ENCODE peak calls at places on chromosome 6, in six cellular contexts. One of them, this sample, is unnamed.

GRCh38 chr6:39051399-39052122 is 3.0 kb downstream of the GLP1R start:
- DNase-seq in left ventricle myocardium inferior: no peak
- DNase-seq in epithelial cell of esophagus: peak
- DNase-seq in choroid plexus epithelial cell: no peak
- DNase-seq in astrocyte of the cerebellum: no peak
- DNase-seq in tibial nerve: no peak
- DNase-seq in this sample: no peak

GRCh38 chr6:88573971-88574370 is 389.4 kb downstream of the RNGTT start:
- DNase-seq in astrocyte of the cerebellum: no peak
- DNase-seq in tibial nerve: no peak
- DNase-seq in choroid plexus epithelial cell: no peak
- DNase-seq in epithelial cell of esophagus: no peak
- DNase-seq in left ventricle myocardium inferior: no peak
- DNase-seq in this sample: no peak

GRCh38 chr6:71040043-71040442 is 83.2 kb upstream of the B3GAT2 start:
- DNase-seq in tibial nerve: no peak
- DNase-seq in choroid plexus epithelial cell: no peak
- DNase-seq in astrocyte of the cerebellum: no peak
- DNase-seq in left ventricle myocardium inferior: no peak
- DNase-seq in epithelial cell of esophagus: no peak
- DNase-seq in this sample: no peak

GRCh38 chr6:63683071-63683603 is 47.5 kb downstream of the PHF3 start:
- DNase-seq in tibial nerve: no peak
- DNase-seq in left ventricle myocardium inferior: no peak
- DNase-seq in epithelial cell of esophagus: no peak
- DNase-seq in choroid plexus epithelial cell: no peak
- DNase-seq in astrocyte of the cerebellum: no peak
- DNase-seq in this sample: no peak

GRCh38 chr6:145213614-145214013 is 521.7 kb downstream of the EPM2A start:
- DNase-seq in choroid plexus epithelial cell: no peak
- DNase-seq in epithelial cell of esophagus: no peak
- DNase-seq in astrocyte of the cerebellum: no peak
- DNase-seq in left ventricle myocardium inferior: no peak
- DNase-seq in tibial nerve: no peak
- DNase-seq in this sample: no peak

GRCh38 chr6:95589826-95590570 is 12.7 kb downstream of the MANEA start:
- DNase-seq in epithelial cell of esophagus: no peak
- DNase-seq in astrocyte of the cerebellum: no peak
- DNase-seq in choroid plexus epithelial cell: no peak
- DNase-seq in tibial nerve: no peak
- DNase-seq in left ventricle myocardium inferior: no peak
- DNase-seq in this sample: no peak

GRCh38 chr6:157075549-157076426 is 247.5 kb downstream of the TMEM242 start:
- DNase-seq in choroid plexus epithelial cell: no peak
- DNase-seq in astrocyte of the cerebellum: no peak
- DNase-seq in epithelial cell of esophagus: peak
- DNase-seq in left ventricle myocardium inferior: no peak
- DNase-seq in tibial nerve: no peak
- DNase-seq in this sample: no peak

GRCh38 chr6:87558446-87558845 is 31.3 kb downstream of the RARS2 start:
- DNase-seq in left ventricle myocardium inferior: no peak
- DNase-seq in tibial nerve: no peak
- DNase-seq in astrocyte of the cerebellum: no peak
- DNase-seq in choroid plexus epithelial cell: peak
- DNase-seq in epithelial cell of esophagus: peak
- DNase-seq in this sample: peak

GRCh38 chr6:126826315-126826714 is 292.2 kb upstream of the RSPO3 start:
- DNase-seq in tibial nerve: no peak
- DNase-seq in astrocyte of the cerebellum: no peak
- DNase-seq in epithelial cell of esophagus: no peak
- DNase-seq in left ventricle myocardium inferior: no peak
- DNase-seq in choroid plexus epithelial cell: peak
- DNase-seq in this sample: no peak

GRCh38 chr6:9100869-9101575 is 665.7 kb upstream of the SLC35B3 start:
- DNase-seq in astrocyte of the cerebellum: no peak
- DNase-seq in choroid plexus epithelial cell: no peak
- DNase-seq in epithelial cell of esophagus: no peak
- DNase-seq in tibial nerve: no peak
- DNase-seq in left ventricle myocardium inferior: no peak
- DNase-seq in this sample: no peak

GRCh38 chr6:7532232-7532631 is 9.2 kb upstream of the DSP start:
- DNase-seq in left ventricle myocardium inferior: no peak
- DNase-seq in astrocyte of the cerebellum: no peak
- DNase-seq in tibial nerve: no peak
- DNase-seq in choroid plexus epithelial cell: no peak
- DNase-seq in epithelial cell of esophagus: peak
- DNase-seq in this sample: no peak

GRCh38 chr6:157468574-157468973 is 87.6 kb downstream of the ZDHHC14 start:
- DNase-seq in tibial nerve: no peak
- DNase-seq in astrocyte of the cerebellum: no peak
- DNase-seq in choroid plexus epithelial cell: no peak
- DNase-seq in left ventricle myocardium inferior: no peak
- DNase-seq in epithelial cell of esophagus: no peak
- DNase-seq in this sample: no peak

GRCh38 chr6:170480045-170480714 is 72.9 kb downstream of the PSMB1 start:
- DNase-seq in left ventricle myocardium inferior: peak
- DNase-seq in epithelial cell of esophagus: peak
- DNase-seq in astrocyte of the cerebellum: no peak
- DNase-seq in choroid plexus epithelial cell: peak
- DNase-seq in tibial nerve: no peak
- DNase-seq in this sample: no peak

GRCh38 chr6:82006027-82006738 is 241.4 kb downstream of the IBTK start:
- DNase-seq in choroid plexus epithelial cell: peak
- DNase-seq in left ventricle myocardium inferior: no peak
- DNase-seq in astrocyte of the cerebellum: no peak
- DNase-seq in epithelial cell of esophagus: peak
- DNase-seq in tibial nerve: no peak
- DNase-seq in this sample: peak

GRCh38 chr6:166584046-166584679 is 2.3 kb downstream of the RAMACL start:
- DNase-seq in choroid plexus epithelial cell: no peak
- DNase-seq in astrocyte of the cerebellum: no peak
- DNase-seq in epithelial cell of esophagus: no peak
- DNase-seq in tibial nerve: no peak
- DNase-seq in left ventricle myocardium inferior: no peak
- DNase-seq in this sample: no peak

GRCh38 chr6:131861356-131861755 is 53.5 kb downstream of the ENPP1 start:
- DNase-seq in choroid plexus epithelial cell: peak
- DNase-seq in tibial nerve: no peak
- DNase-seq in left ventricle myocardium inferior: no peak
- DNase-seq in astrocyte of the cerebellum: peak
- DNase-seq in epithelial cell of esophagus: no peak
- DNase-seq in this sample: peak

GRCh38 chr6:113632220-113632864 is 224.8 kb upstream of the MARCKS start:
- DNase-seq in tibial nerve: peak
- DNase-seq in epithelial cell of esophagus: peak
- DNase-seq in astrocyte of the cerebellum: peak
- DNase-seq in left ventricle myocardium inferior: peak
- DNase-seq in choroid plexus epithelial cell: peak
- DNase-seq in this sample: peak

GRCh38 chr6:24524801-24525200 is 30.0 kb downstream of the ALDH5A1 start:
- DNase-seq in left ventricle myocardium inferior: no peak
- DNase-seq in choroid plexus epithelial cell: peak
- DNase-seq in astrocyte of the cerebellum: peak
- DNase-seq in epithelial cell of esophagus: peak
- DNase-seq in tibial nerve: no peak
- DNase-seq in this sample: peak

GRCh38 chr6:136201735-136202134 is 48.4 kb downstream of the MTFR2 start:
- DNase-seq in tibial nerve: no peak
- DNase-seq in choroid plexus epithelial cell: peak
- DNase-seq in left ventricle myocardium inferior: no peak
- DNase-seq in astrocyte of the cerebellum: no peak
- DNase-seq in epithelial cell of esophagus: peak
- DNase-seq in this sample: no peak

GRCh38 chr6:114747995-114748625 is 405.3 kb upstream of the HS3ST5 start:
- DNase-seq in choroid plexus epithelial cell: peak
- DNase-seq in astrocyte of the cerebellum: peak
- DNase-seq in left ventricle myocardium inferior: no peak
- DNase-seq in epithelial cell of esophagus: peak
- DNase-seq in tibial nerve: peak
- DNase-seq in this sample: peak

GRCh38 chr6:40986364-40986763 is 52.7 kb downstream of the UNC5CL start:
- DNase-seq in choroid plexus epithelial cell: no peak
- DNase-seq in epithelial cell of esophagus: no peak
- DNase-seq in astrocyte of the cerebellum: no peak
- DNase-seq in left ventricle myocardium inferior: no peak
- DNase-seq in tibial nerve: no peak
- DNase-seq in this sample: peak

GRCh38 chr6:122555561-122555960 is 54.6 kb upstream of the PKIB start:
- DNase-seq in astrocyte of the cerebellum: no peak
- DNase-seq in choroid plexus epithelial cell: no peak
- DNase-seq in epithelial cell of esophagus: no peak
- DNase-seq in left ventricle myocardium inferior: no peak
- DNase-seq in tibial nerve: no peak
- DNase-seq in this sample: no peak

GRCh38 chr6:82419088-82419720 is 55.6 kb downstream of the TPBG start:
- DNase-seq in epithelial cell of esophagus: no peak
- DNase-seq in tibial nerve: no peak
- DNase-seq in left ventricle myocardium inferior: no peak
- DNase-seq in choroid plexus epithelial cell: no peak
- DNase-seq in astrocyte of the cerebellum: no peak
- DNase-seq in this sample: no peak

GRCh38 chr6:73508776-73509175 is 12.1 kb downstream of the EEF1A1 start:
- DNase-seq in epithelial cell of esophagus: no peak
- DNase-seq in tibial nerve: no peak
- DNase-seq in choroid plexus epithelial cell: no peak
- DNase-seq in left ventricle myocardium inferior: no peak
- DNase-seq in astrocyte of the cerebellum: no peak
- DNase-seq in this sample: no peak

GRCh38 chr6:53714395-53714794 is 48.8 kb upstream of the KLHL31 start:
- DNase-seq in epithelial cell of esophagus: no peak
- DNase-seq in astrocyte of the cerebellum: no peak
- DNase-seq in tibial nerve: no peak
- DNase-seq in left ventricle myocardium inferior: no peak
- DNase-seq in choroid plexus epithelial cell: no peak
- DNase-seq in this sample: no peak

GRCh38 chr6:80541186-80541585 is 434.7 kb downstream of the BCKDHB start:
- DNase-seq in left ventricle myocardium inferior: no peak
- DNase-seq in astrocyte of the cerebellum: peak
- DNase-seq in choroid plexus epithelial cell: peak
- DNase-seq in tibial nerve: no peak
- DNase-seq in epithelial cell of esophagus: peak
- DNase-seq in this sample: no peak

GRCh38 chr6:36852481-36853147 is 13.4 kb upstream of the CPNE5 start:
- DNase-seq in left ventricle myocardium inferior: no peak
- DNase-seq in choroid plexus epithelial cell: peak
- DNase-seq in tibial nerve: no peak
- DNase-seq in epithelial cell of esophagus: peak
- DNase-seq in astrocyte of the cerebellum: no peak
- DNase-seq in this sample: peak

GRCh38 chr6:128208078-128208477 is 307.2 kb upstream of the THEMIS start:
- DNase-seq in epithelial cell of esophagus: peak
- DNase-seq in tibial nerve: no peak
- DNase-seq in left ventricle myocardium inferior: no peak
- DNase-seq in astrocyte of the cerebellum: peak
- DNase-seq in choroid plexus epithelial cell: peak
- DNase-seq in this sample: peak

DNA sequence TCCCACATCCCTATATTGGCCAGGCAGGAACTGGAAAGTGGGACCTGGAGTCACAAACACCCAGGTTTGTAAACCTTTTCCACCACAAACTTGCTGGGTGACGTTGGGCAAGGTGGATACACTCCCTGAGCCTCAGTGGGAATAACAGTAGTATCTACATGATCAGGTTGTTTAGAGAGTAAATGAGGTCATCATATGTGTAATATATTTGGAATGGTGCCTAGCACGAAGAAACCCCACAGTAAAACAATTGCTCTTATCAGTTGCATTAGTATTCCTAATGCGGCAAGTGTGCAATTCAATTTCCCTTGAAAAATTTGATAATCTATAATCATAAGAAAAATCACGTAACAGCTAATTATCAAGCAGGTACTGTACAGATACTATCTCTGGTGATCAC is 51.9 kb downstream of the HIVEP2 start:
- DNase-seq in choroid plexus epithelial cell: peak
- DNase-seq in astrocyte of the cerebellum: no peak
- DNase-seq in epithelial cell of esophagus: peak
- DNase-seq in tibial nerve: no peak
- DNase-seq in left ventricle myocardium inferior: no peak
- DNase-seq in this sample: peak
- H3K4me3 ChIP-seq in choroid plexus epithelial cell: no peak
- H3K4me3 ChIP-seq in astrocyte of the cerebellum: no peak
- H3K4me3 ChIP-seq in epithelial cell of esophagus: no peak
- H3K4me3 ChIP-seq in tibial nerve: no peak
- H3K4me3 ChIP-seq in left ventricle myocardium inferior: no peak
- H3K4me3 ChIP-seq in this sample: no peak

GRCh38 chr6:158648682-158649131 is 1.1 kb upstream of the SYTL3 start:
- DNase-seq in tibial nerve: no peak
- DNase-seq in left ventricle myocardium inferior: no peak
- DNase-seq in choroid plexus epithelial cell: peak
- DNase-seq in astrocyte of the cerebellum: no peak
- DNase-seq in epithelial cell of esophagus: peak
- DNase-seq in this sample: peak
- H3K4me3 ChIP-seq in tibial nerve: no peak
- H3K4me3 ChIP-seq in left ventricle myocardium inferior: no peak
- H3K4me3 ChIP-seq in choroid plexus epithelial cell: no peak
- H3K4me3 ChIP-seq in astrocyte of the cerebellum: no peak
- H3K4me3 ChIP-seq in epithelial cell of esophagus: no peak
- H3K4me3 ChIP-seq in this sample: peak

GRCh38 chr6:169215201-169215661 is 38.4 kb downstream of the THBS2 start:
- DNase-seq in epithelial cell of esophagus: no peak
- DNase-seq in choroid plexus epithelial cell: no peak
- DNase-seq in tibial nerve: no peak
- DNase-seq in astrocyte of the cerebellum: no peak
- DNase-seq in left ventricle myocardium inferior: no peak
- DNase-seq in this sample: no peak

GRCh38 chr6:169213814-169214520 is 39.7 kb downstream of the THBS2 start:
- DNase-seq in left ventricle myocardium inferior: no peak
- DNase-seq in choroid plexus epithelial cell: no peak
- DNase-seq in astrocyte of the cerebellum: no peak
- DNase-seq in tibial nerve: no peak
- DNase-seq in epithelial cell of esophagus: no peak
- DNase-seq in this sample: no peak

GRCh38 chr6:169211881-169212280 is 41.8 kb downstream of the THBS2 start:
- DNase-seq in tibial nerve: no peak
- DNase-seq in left ventricle myocardium inferior: no peak
- DNase-seq in astrocyte of the cerebellum: no peak
- DNase-seq in epithelial cell of esophagus: no peak
- DNase-seq in choroid plexus epithelial cell: no peak
- DNase-seq in this sample: no peak

GRCh38 chr6:169212436-169212835 is 41.2 kb downstream of the THBS2 start:
- DNase-seq in tibial nerve: no peak
- DNase-seq in choroid plexus epithelial cell: peak
- DNase-seq in astrocyte of the cerebellum: no peak
- DNase-seq in left ventricle myocardium inferior: no peak
- DNase-seq in epithelial cell of esophagus: no peak
- DNase-seq in this sample: no peak

GRCh38 chr6:169212897-169213813 is 40.5 kb downstream of the THBS2 start:
- DNase-seq in left ventricle myocardium inferior: peak
- DNase-seq in tibial nerve: peak
- DNase-seq in choroid plexus epithelial cell: peak
- DNase-seq in astrocyte of the cerebellum: peak
- DNase-seq in epithelial cell of esophagus: peak
- DNase-seq in this sample: peak
- H3K4me3 ChIP-seq in left ventricle myocardium inferior: peak
- H3K4me3 ChIP-seq in tibial nerve: peak
- H3K4me3 ChIP-seq in choroid plexus epithelial cell: no peak
- H3K4me3 ChIP-seq in astrocyte of the cerebellum: peak
- H3K4me3 ChIP-seq in epithelial cell of esophagus: peak
- H3K4me3 ChIP-seq in this sample: peak

GRCh38 chr6:100446922-100447899 is 17.5 kb downstream of the SIM1 start:
- DNase-seq in choroid plexus epithelial cell: no peak
- DNase-seq in epithelial cell of esophagus: no peak
- DNase-seq in left ventricle myocardium inferior: no peak
- DNase-seq in tibial nerve: no peak
- DNase-seq in astrocyte of the cerebellum: no peak
- DNase-seq in this sample: peak
- H3K4me3 ChIP-seq in choroid plexus epithelial cell: no peak
- H3K4me3 ChIP-seq in epithelial cell of esophagus: no peak
- H3K4me3 ChIP-seq in left ventricle myocardium inferior: peak
- H3K4me3 ChIP-seq in tibial nerve: no peak
- H3K4me3 ChIP-seq in astrocyte of the cerebellum: no peak
- H3K4me3 ChIP-seq in this sample: peak

GRCh38 chr6:34423254-34423653 is 2.6 kb downstream of the RPS10 start:
- DNase-seq in epithelial cell of esophagus: peak
- DNase-seq in astrocyte of the cerebellum: no peak
- DNase-seq in choroid plexus epithelial cell: no peak
- DNase-seq in left ventricle myocardium inferior: no peak
- DNase-seq in tibial nerve: no peak
- DNase-seq in this sample: peak
- H3K4me3 ChIP-seq in epithelial cell of esophagus: no peak
- H3K4me3 ChIP-seq in astrocyte of the cerebellum: no peak
- H3K4me3 ChIP-seq in choroid plexus epithelial cell: no peak
- H3K4me3 ChIP-seq in left ventricle myocardium inferior: no peak
- H3K4me3 ChIP-seq in tibial nerve: no peak
- H3K4me3 ChIP-seq in this sample: no peak